ENCODE peak calls at places on chromosome 6, in six cellular contexts. One of them, this sample, is unnamed.

GRCh38 chr6:89895273-89895874 is 1.1 kb downstream of the GJA10 start:
- DNase-seq in tibial nerve: no peak
- DNase-seq in ovary: no peak
- DNase-seq in GM12878: no peak
- DNase-seq in spleen: no peak
- DNase-seq in HCT116: no peak
- DNase-seq in this sample: peak

GRCh38 chr6:73393278-73393677 is 1.4 kb upstream of the DDX43 start:
- DNase-seq in spleen: no peak
- DNase-seq in tibial nerve: no peak
- DNase-seq in HCT116: no peak
- DNase-seq in GM12878: no peak
- DNase-seq in ovary: no peak
- DNase-seq in this sample: no peak

GRCh38 chr6:115908906-115909559 is 151.7 kb downstream of the FRK start:
- DNase-seq in ovary: no peak
- DNase-seq in spleen: no peak
- DNase-seq in GM12878: no peak
- DNase-seq in tibial nerve: no peak
- DNase-seq in HCT116: no peak
- DNase-seq in this sample: no peak

GRCh38 chr6:25952535-25952934 is 10.1 kb upstream of the TRIM38 start:
- DNase-seq in ovary: no peak
- DNase-seq in GM12878: no peak
- DNase-seq in HCT116: no peak
- DNase-seq in tibial nerve: no peak
- DNase-seq in spleen: no peak
- DNase-seq in this sample: no peak

GRCh38 chr6:17790486-17790885 is 83.8 kb upstream of the NUP153 start:
- DNase-seq in ovary: no peak
- DNase-seq in HCT116: no peak
- DNase-seq in tibial nerve: no peak
- DNase-seq in spleen: no peak
- DNase-seq in GM12878: no peak
- DNase-seq in this sample: no peak

GRCh38 chr6:128112494-128112893 is 211.6 kb upstream of the THEMIS start:
- DNase-seq in ovary: no peak
- DNase-seq in HCT116: no peak
- DNase-seq in GM12878: no peak
- DNase-seq in tibial nerve: no peak
- DNase-seq in spleen: no peak
- DNase-seq in this sample: no peak

GRCh38 chr6:31901415-31901952 is 402 bp downstream of the ZBTB12 start:
- DNase-seq in ovary: peak
- DNase-seq in tibial nerve: peak
- DNase-seq in spleen: peak
- DNase-seq in HCT116: no peak
- DNase-seq in GM12878: no peak
- DNase-seq in this sample: peak

GRCh38 chr6:48765352-48765961 is 654.5 kb upstream of the PTCHD4 start:
- DNase-seq in spleen: no peak
- DNase-seq in ovary: no peak
- DNase-seq in tibial nerve: no peak
- DNase-seq in HCT116: peak
- DNase-seq in GM12878: no peak
- DNase-seq in this sample: no peak

GRCh38 chr6:89243331-89243629 is 26.1 kb upstream of the GABRR1 start:
- DNase-seq in HCT116: no peak
- DNase-seq in spleen: no peak
- DNase-seq in ovary: no peak
- DNase-seq in GM12878: no peak
- DNase-seq in tibial nerve: no peak
- DNase-seq in this sample: no peak

GRCh38 chr6:4358414-4359107 is 223.2 kb upstream of the ECI2 start:
- DNase-seq in GM12878: no peak
- DNase-seq in spleen: peak
- DNase-seq in ovary: peak
- DNase-seq in tibial nerve: peak
- DNase-seq in HCT116: peak
- DNase-seq in this sample: peak

GRCh38 chr6:169224185-169224695 is 29.4 kb downstream of the THBS2 start:
- DNase-seq in GM12878: no peak
- DNase-seq in spleen: no peak
- DNase-seq in ovary: peak
- DNase-seq in HCT116: no peak
- DNase-seq in tibial nerve: no peak
- DNase-seq in this sample: no peak

GRCh38 chr6:13927203-13927602 is 2.5 kb downstream of the RNF182 start:
- DNase-seq in spleen: no peak
- DNase-seq in tibial nerve: no peak
- DNase-seq in HCT116: no peak
- DNase-seq in GM12878: no peak
- DNase-seq in ovary: no peak
- DNase-seq in this sample: no peak

GRCh38 chr6:83429857-83430605 is 820 bp downstream of the ME1 start:
- DNase-seq in tibial nerve: no peak
- DNase-seq in GM12878: no peak
- DNase-seq in ovary: no peak
- DNase-seq in HCT116: peak
- DNase-seq in spleen: no peak
- DNase-seq in this sample: peak

GRCh38 chr6:9204171-9204570 is 768.8 kb upstream of the SLC35B3 start:
- DNase-seq in GM12878: no peak
- DNase-seq in tibial nerve: no peak
- DNase-seq in ovary: no peak
- DNase-seq in HCT116: peak
- DNase-seq in spleen: no peak
- DNase-seq in this sample: peak

GRCh38 chr6:41524634-41525011 is 21.6 kb upstream of the FOXP4 start:
- DNase-seq in GM12878: no peak
- DNase-seq in HCT116: no peak
- DNase-seq in tibial nerve: no peak
- DNase-seq in ovary: no peak
- DNase-seq in spleen: no peak
- DNase-seq in this sample: no peak

GRCh38 chr6:166553563-166554271 is 32.8 kb downstream of the RAMACL start:
- DNase-seq in spleen: no peak
- DNase-seq in HCT116: no peak
- DNase-seq in tibial nerve: peak
- DNase-seq in ovary: no peak
- DNase-seq in GM12878: no peak
- DNase-seq in this sample: peak

GRCh38 chr6:90148867-90149266 is 147.8 kb downstream of the BACH2 start:
- DNase-seq in tibial nerve: no peak
- DNase-seq in ovary: no peak
- DNase-seq in GM12878: no peak
- DNase-seq in HCT116: no peak
- DNase-seq in spleen: no peak
- DNase-seq in this sample: no peak

GRCh38 chr6:116579143-116579542 is 7.8 kb downstream of the RWDD1 start:
- DNase-seq in spleen: no peak
- DNase-seq in HCT116: no peak
- DNase-seq in ovary: no peak
- DNase-seq in tibial nerve: no peak
- DNase-seq in GM12878: no peak
- DNase-seq in this sample: no peak

GRCh38 chr6:71490876-71491275 is 202.3 kb downstream of the OGFRL1 start:
- DNase-seq in tibial nerve: no peak
- DNase-seq in ovary: no peak
- DNase-seq in spleen: no peak
- DNase-seq in GM12878: no peak
- DNase-seq in HCT116: no peak
- DNase-seq in this sample: no peak

GRCh38 chr6:18473765-18474164 is 86.6 kb downstream of the RNF144B start:
- DNase-seq in GM12878: no peak
- DNase-seq in spleen: no peak
- DNase-seq in tibial nerve: no peak
- DNase-seq in HCT116: no peak
- DNase-seq in ovary: no peak
- DNase-seq in this sample: no peak

GRCh38 chr6:163200299-163201093 is 214.0 kb upstream of the QKI start:
- DNase-seq in HCT116: no peak
- DNase-seq in GM12878: no peak
- DNase-seq in tibial nerve: no peak
- DNase-seq in spleen: no peak
- DNase-seq in ovary: no peak
- DNase-seq in this sample: no peak

DNA sequence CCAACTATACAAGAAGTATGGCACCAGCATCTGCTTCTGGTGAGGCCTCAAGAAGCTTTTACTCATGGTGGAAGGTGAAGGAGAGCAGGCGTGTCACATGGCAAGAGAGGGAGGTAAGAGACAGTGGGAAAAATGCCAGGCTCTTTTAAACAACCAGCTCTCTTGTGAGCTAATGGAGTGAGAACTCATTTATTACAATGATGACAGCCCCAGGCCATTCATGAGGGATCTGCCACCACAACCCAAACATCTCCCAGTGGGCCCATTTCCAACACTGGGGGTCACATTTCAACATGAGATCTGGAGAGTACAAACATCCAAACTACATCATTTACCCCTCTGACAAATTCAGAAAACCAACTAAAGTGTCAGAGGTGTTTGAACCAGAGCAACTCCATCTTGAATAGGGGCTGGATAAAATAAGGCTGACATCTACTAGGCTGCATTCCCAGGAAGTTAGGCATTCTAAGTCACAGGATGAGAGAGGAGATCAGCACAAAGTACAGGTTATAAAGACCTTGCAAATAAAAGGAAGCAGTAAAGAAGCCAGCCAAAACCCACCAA is 2.2 kb upstream of the UBD start:
- DNase-seq in tibial nerve: no peak
- DNase-seq in HCT116: no peak
- DNase-seq in spleen: no peak
- DNase-seq in ovary: no peak
- DNase-seq in GM12878: no peak
- DNase-seq in this sample: no peak
- TF ChIP-seq POLR2A in tibial nerve: no peak
- TF ChIP-seq POLR2A in HCT116: no peak
- TF ChIP-seq POLR2A in spleen: no peak
- TF ChIP-seq POLR2A in ovary: no peak
- TF ChIP-seq POLR2A in GM12878: no peak
- TF ChIP-seq POLR2A in this sample: no peak

GRCh38 chr6:143163621-143164020 is 102.9 kb downstream of the AIG1 start:
- DNase-seq in HCT116: no peak
- DNase-seq in ovary: no peak
- DNase-seq in tibial nerve: no peak
- DNase-seq in spleen: no peak
- DNase-seq in GM12878: no peak
- DNase-seq in this sample: no peak

GRCh38 chr6:143165315-143165855 is 104.7 kb downstream of the AIG1 start:
- DNase-seq in HCT116: no peak
- DNase-seq in GM12878: no peak
- DNase-seq in spleen: no peak
- DNase-seq in tibial nerve: no peak
- DNase-seq in ovary: no peak
- DNase-seq in this sample: no peak

GRCh38 chr6:143166247-143166695 is 105.6 kb downstream of the AIG1 start:
- DNase-seq in tibial nerve: no peak
- DNase-seq in GM12878: no peak
- DNase-seq in HCT116: no peak
- DNase-seq in ovary: no peak
- DNase-seq in spleen: no peak
- DNase-seq in this sample: no peak

GRCh38 chr6:143167224-143167623 is 106.5 kb downstream of the AIG1 start:
- DNase-seq in GM12878: no peak
- DNase-seq in spleen: no peak
- DNase-seq in HCT116: no peak
- DNase-seq in ovary: no peak
- DNase-seq in tibial nerve: no peak
- DNase-seq in this sample: no peak

DNA sequence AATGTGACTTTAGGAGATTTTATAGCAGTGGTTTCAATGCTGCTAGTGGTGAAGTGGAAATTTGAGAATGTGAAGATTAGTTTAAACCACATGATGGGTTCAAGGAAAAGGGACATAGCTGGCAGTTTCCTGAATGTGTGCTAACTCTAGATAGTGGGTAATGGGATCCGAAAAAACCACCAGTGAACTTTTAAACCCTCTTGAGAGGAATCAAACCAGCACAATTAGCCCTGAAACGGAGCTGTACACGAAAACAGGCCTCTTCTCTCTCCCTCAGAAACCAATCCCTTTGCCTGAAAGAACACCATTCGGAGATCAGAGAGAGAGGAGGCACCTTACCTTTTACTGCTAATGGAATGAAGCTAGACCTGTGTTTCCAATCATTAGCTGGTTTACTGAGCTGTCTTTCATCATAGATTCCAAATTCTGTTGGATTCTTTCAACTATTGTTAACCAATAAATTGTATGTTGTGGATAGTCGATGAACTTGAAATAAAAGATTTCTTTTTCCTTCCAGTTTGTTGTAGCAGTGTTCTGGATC is 103.9 kb downstream of the AIG1 start:
- DNase-seq in spleen: no peak
- DNase-seq in HCT116: no peak
- DNase-seq in tibial nerve: no peak
- DNase-seq in GM12878: no peak
- DNase-seq in ovary: no peak
- DNase-seq in this sample: no peak
- TF ChIP-seq POLR2A in spleen: no peak
- TF ChIP-seq POLR2A in HCT116: no peak
- TF ChIP-seq POLR2A in tibial nerve: no peak
- TF ChIP-seq POLR2A in GM12878: no peak
- TF ChIP-seq POLR2A in ovary: no peak
- TF ChIP-seq POLR2A in this sample: no peak

DNA sequence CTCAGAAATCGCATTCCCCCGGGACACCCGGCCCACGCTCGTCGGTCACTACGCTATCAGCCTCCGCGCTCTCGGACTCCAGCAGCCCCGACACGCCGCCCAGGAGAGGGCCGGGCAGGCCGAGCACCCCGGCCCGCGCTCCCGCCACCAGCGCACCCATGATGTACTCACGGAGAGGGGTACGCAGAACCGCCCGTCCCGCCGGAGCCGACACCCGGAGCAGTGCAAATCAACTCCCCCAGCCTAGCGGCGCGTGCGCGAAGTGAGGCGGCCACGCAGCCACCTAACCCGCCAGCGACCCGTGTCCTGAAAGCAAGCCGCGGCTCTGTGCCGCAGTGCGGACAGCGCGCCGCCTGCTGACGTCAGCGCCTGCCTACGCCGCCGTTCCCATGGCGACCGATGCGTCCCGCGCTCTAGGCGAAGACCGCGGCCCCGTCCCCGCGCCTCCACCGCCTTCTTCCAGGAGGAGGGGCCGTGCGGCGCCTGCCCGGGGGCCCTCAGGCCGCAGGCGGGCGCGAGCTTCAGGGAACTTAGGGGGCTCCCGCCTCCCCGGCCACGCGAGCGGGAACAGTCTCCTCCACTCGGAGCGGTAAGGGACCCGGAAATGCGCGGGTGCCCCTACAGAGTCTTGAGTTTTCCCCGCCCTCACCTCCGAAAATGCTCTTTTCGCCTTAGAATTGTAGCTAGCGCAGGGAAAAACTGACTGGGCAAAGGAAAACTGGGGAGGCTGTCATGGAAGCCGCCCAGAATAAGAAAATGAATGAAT is at the start of gene AHI1:
- DNase-seq in HCT116: peak
- DNase-seq in GM12878: peak
- DNase-seq in ovary: peak
- DNase-seq in tibial nerve: peak
- DNase-seq in spleen: peak
- DNase-seq in this sample: peak
- TF ChIP-seq POLR2A in HCT116: peak
- TF ChIP-seq POLR2A in GM12878: peak
- TF ChIP-seq POLR2A in ovary: peak
- TF ChIP-seq POLR2A in tibial nerve: peak
- TF ChIP-seq POLR2A in spleen: peak
- TF ChIP-seq POLR2A in this sample: peak

GRCh38 chr6:136792066-136792944 is at the start of gene MAP3K5:
- DNase-seq in HCT116: peak
- DNase-seq in tibial nerve: peak
- DNase-seq in GM12878: no peak
- DNase-seq in ovary: peak
- DNase-seq in spleen: peak
- DNase-seq in this sample: peak
- TF ChIP-seq POLR2A in HCT116: peak
- TF ChIP-seq POLR2A in tibial nerve: no peak
- TF ChIP-seq POLR2A in GM12878: peak
- TF ChIP-seq POLR2A in ovary: peak
- TF ChIP-seq POLR2A in spleen: peak
- TF ChIP-seq POLR2A in this sample: peak